ENCODE peak calls at places on chromosomes 11 and 22, in six cellular contexts. One of them, this sample, is unnamed.

GRCh38 chr22:35475545-35475944 is 65.1 kb upstream of the RASD2 start:
- DNase-seq in HepG2: no peak
- DNase-seq in NB4: no peak
- DNase-seq in A549: no peak
- DNase-seq in GM12878: no peak
- DNase-seq in K562: no peak
- DNase-seq in this sample: no peak

GRCh38 chr11:93089474-93090102 is 108.2 kb downstream of the SLC36A4 start:
- DNase-seq in HepG2: peak; percentile 17
- DNase-seq in K562: no peak
- DNase-seq in NB4: peak; percentile 69
- DNase-seq in A549: peak; percentile 1
- DNase-seq in GM12878: no peak
- DNase-seq in this sample: peak; percentile 50

GRCh38 chr22:28032896-28033295 is 113.8 kb upstream of the PITPNB start:
- DNase-seq in K562: no peak
- DNase-seq in HepG2: no peak
- DNase-seq in GM12878: no peak
- DNase-seq in NB4: no peak
- DNase-seq in A549: no peak
- DNase-seq in this sample: peak; percentile 17

GRCh38 chr22:28710112-28710888 is 30.7 kb upstream of the TTC28 start:
- DNase-seq in GM12878: no peak
- DNase-seq in A549: no peak
- DNase-seq in HepG2: peak; percentile 13
- DNase-seq in K562: no peak
- DNase-seq in NB4: no peak
- DNase-seq in this sample: peak; percentile 82

GRCh38 chr11:76680517-76681425 is 10.2 kb upstream of the LRRC32 start:
- DNase-seq in HepG2: peak; percentile 60
- DNase-seq in NB4: peak; percentile 78
- DNase-seq in GM12878: no peak
- DNase-seq in K562: peak; percentile 84
- DNase-seq in A549: peak; percentile 88
- DNase-seq in this sample: peak; percentile 74

GRCh38 chr11:19232910-19233503 is 7.7 kb downstream of the E2F8 start:
- DNase-seq in GM12878: no peak
- DNase-seq in A549: peak; percentile 31
- DNase-seq in HepG2: no peak
- DNase-seq in K562: no peak
- DNase-seq in NB4: no peak
- DNase-seq in this sample: peak; percentile 90

GRCh38 chr11:73221996-73222395 is 3.9 kb downstream of the P2RY2 start:
- DNase-seq in NB4: no peak
- DNase-seq in K562: no peak
- DNase-seq in GM12878: no peak
- DNase-seq in A549: no peak
- DNase-seq in HepG2: no peak
- DNase-seq in this sample: no peak

GRCh38 chr11:14370496-14370895 is 11.5 kb upstream of the RRAS2 start:
- DNase-seq in GM12878: no peak
- DNase-seq in HepG2: no peak
- DNase-seq in NB4: no peak
- DNase-seq in A549: no peak
- DNase-seq in K562: no peak
- DNase-seq in this sample: no peak

GRCh38 chr11:92826136-92826535 is 143.3 kb upstream of the MTNR1B start:
- DNase-seq in GM12878: no peak
- DNase-seq in K562: no peak
- DNase-seq in NB4: no peak
- DNase-seq in HepG2: no peak
- DNase-seq in A549: no peak
- DNase-seq in this sample: no peak

GRCh38 chr11:8186429-8186828 is 17.6 kb upstream of the RIC3 start:
- DNase-seq in GM12878: no peak
- DNase-seq in HepG2: no peak
- DNase-seq in NB4: no peak
- DNase-seq in A549: no peak
- DNase-seq in K562: no peak
- DNase-seq in this sample: no peak

GRCh38 chr11:64529559-64530520 is 61.2 kb upstream of the SLC22A12 start:
- DNase-seq in A549: no peak
- DNase-seq in HepG2: no peak
- DNase-seq in K562: no peak
- DNase-seq in NB4: no peak
- DNase-seq in GM12878: no peak
- DNase-seq in this sample: no peak

GRCh38 chr11:57458060-57458409 is 2.3 kb upstream of the RTN4RL2 start:
- DNase-seq in HepG2: no peak
- DNase-seq in K562: no peak
- DNase-seq in A549: no peak
- DNase-seq in GM12878: no peak
- DNase-seq in NB4: no peak
- DNase-seq in this sample: no peak

GRCh38 chr22:27717094-27717493 is 84.5 kb downstream of the MN1 start:
- DNase-seq in GM12878: no peak
- DNase-seq in NB4: no peak
- DNase-seq in K562: no peak
- DNase-seq in HepG2: no peak
- DNase-seq in A549: no peak
- DNase-seq in this sample: no peak

GRCh38 chr11:6319001-6319878 is 1.1 kb downstream of the CAVIN3 start:
- DNase-seq in HepG2: no peak
- DNase-seq in NB4: no peak
- DNase-seq in GM12878: no peak
- DNase-seq in K562: no peak
- DNase-seq in A549: no peak
- DNase-seq in this sample: peak; percentile 60

GRCh38 chr22:36377022-36377631 is 10.6 kb downstream of the MYH9 start:
- DNase-seq in HepG2: no peak
- DNase-seq in GM12878: no peak
- DNase-seq in NB4: peak; percentile 9
- DNase-seq in A549: no peak
- DNase-seq in K562: no peak
- DNase-seq in this sample: no peak

GRCh38 chr11:130145975-130146776 is 13.4 kb upstream of the ST14 start:
- DNase-seq in NB4: no peak
- DNase-seq in HepG2: peak; percentile 65
- DNase-seq in GM12878: no peak
- DNase-seq in K562: no peak
- DNase-seq in A549: peak; percentile 52
- DNase-seq in this sample: peak; percentile 26
- TF ChIP-seq POLR2A in NB4: no peak
- TF ChIP-seq POLR2A in HepG2: no peak
- TF ChIP-seq POLR2A in GM12878: no peak
- TF ChIP-seq POLR2A in K562: no peak
- TF ChIP-seq POLR2A in A549: no peak
- TF ChIP-seq POLR2A in this sample: no peak

GRCh38 chr11:3660960-3661359 is 10.2 kb downstream of the CHRNA10 start:
- DNase-seq in A549: no peak
- DNase-seq in K562: no peak
- DNase-seq in HepG2: no peak
- DNase-seq in NB4: no peak
- DNase-seq in GM12878: no peak
- DNase-seq in this sample: no peak
- TF ChIP-seq MYC in A549: no peak
- TF ChIP-seq MYC in K562: no peak
- TF ChIP-seq MYC in HepG2: no peak
- TF ChIP-seq MYC in NB4: no peak
- TF ChIP-seq MYC in GM12878: no peak
- TF ChIP-seq MYC in this sample: no peak

GRCh38 chr11:68003846-68004550 is at the start of gene UNC93B1:
- DNase-seq in GM12878: peak; percentile 57
- DNase-seq in K562: peak; percentile 91
- DNase-seq in HepG2: peak; percentile 80
- DNase-seq in NB4: peak; percentile 96
- DNase-seq in A549: no peak
- DNase-seq in this sample: peak; percentile 70
- TF ChIP-seq POLR2A in GM12878: peak; percentile 87
- TF ChIP-seq POLR2A in K562: peak; percentile 50
- TF ChIP-seq POLR2A in HepG2: no peak
- TF ChIP-seq POLR2A in NB4: peak; percentile 53
- TF ChIP-seq POLR2A in A549: peak; percentile 48
- TF ChIP-seq POLR2A in this sample: peak; percentile 53

GRCh38 chr11:9769621-9770020 is 105.7 kb downstream of the SWAP70 start:
- DNase-seq in K562: no peak
- DNase-seq in A549: no peak
- DNase-seq in HepG2: no peak
- DNase-seq in GM12878: no peak
- DNase-seq in NB4: no peak
- DNase-seq in this sample: no peak

GRCh38 chr11:9761441-9761945 is 97.6 kb downstream of the SWAP70 start:
- DNase-seq in HepG2: no peak
- DNase-seq in A549: no peak
- DNase-seq in NB4: no peak
- DNase-seq in GM12878: no peak
- DNase-seq in K562: no peak
- DNase-seq in this sample: no peak

GRCh38 chr11:9763301-9763700 is 99.4 kb downstream of the SWAP70 start:
- DNase-seq in NB4: no peak
- DNase-seq in HepG2: no peak
- DNase-seq in K562: no peak
- DNase-seq in A549: no peak
- DNase-seq in GM12878: no peak
- DNase-seq in this sample: no peak

GRCh38 chr11:9762531-9762930 is 98.7 kb downstream of the SWAP70 start:
- DNase-seq in K562: no peak
- DNase-seq in HepG2: no peak
- DNase-seq in A549: no peak
- DNase-seq in NB4: no peak
- DNase-seq in GM12878: no peak
- DNase-seq in this sample: no peak

DNA sequence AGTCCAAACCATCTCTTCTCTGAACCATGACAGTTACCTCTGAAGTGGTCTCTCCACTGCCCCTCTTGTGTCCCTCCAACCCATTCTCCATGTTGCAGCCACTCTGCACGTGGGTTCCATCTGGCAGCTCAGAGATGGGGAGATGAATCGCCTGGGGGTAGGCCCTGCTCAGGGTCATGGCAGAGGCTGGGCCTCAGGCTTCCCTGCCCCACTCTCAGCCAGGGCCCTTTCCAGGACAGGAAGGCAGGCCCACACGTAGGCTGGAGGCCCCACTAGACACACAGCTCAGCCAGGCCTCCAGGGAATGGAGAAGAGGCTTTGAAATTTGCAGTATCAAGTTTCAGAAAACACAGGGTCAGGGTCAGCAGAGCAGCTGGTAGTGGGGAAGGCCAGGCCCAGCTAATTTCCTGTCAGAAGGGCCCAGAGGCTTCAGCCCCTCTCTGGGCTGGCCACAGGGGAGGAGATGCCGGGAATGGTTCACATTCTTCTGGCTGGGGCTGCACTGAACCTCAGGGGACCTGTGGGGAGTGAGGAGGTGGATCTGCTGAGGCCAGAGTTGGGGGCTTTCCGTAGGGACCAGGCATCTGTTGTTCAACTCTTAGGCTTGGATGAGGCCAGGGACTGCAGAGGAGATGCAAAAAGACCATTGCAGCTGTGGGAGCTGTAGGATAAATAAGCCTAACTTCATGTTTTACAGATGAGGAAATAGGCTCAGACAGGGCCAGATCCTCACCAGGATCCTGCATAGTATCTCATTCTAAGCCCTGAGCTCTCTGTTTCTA is 101.6 kb downstream of the SWAP70 start:
- DNase-seq in GM12878: no peak
- DNase-seq in A549: no peak
- DNase-seq in HepG2: peak; percentile 92
- DNase-seq in NB4: peak; percentile 87
- DNase-seq in K562: no peak
- DNase-seq in this sample: peak; percentile 92
- TF ChIP-seq MYC in GM12878: no peak
- TF ChIP-seq MYC in A549: no peak
- TF ChIP-seq MYC in HepG2: peak; percentile 71
- TF ChIP-seq MYC in NB4: peak; percentile 4
- TF ChIP-seq MYC in K562: no peak
- TF ChIP-seq MYC in this sample: no peak

GRCh38 chr11:27640954-27641353 is 59.3 kb downstream of the BDNF start:
- DNase-seq in GM12878: no peak
- DNase-seq in NB4: no peak
- DNase-seq in HepG2: no peak
- DNase-seq in K562: no peak
- DNase-seq in A549: no peak
- DNase-seq in this sample: no peak

DNA sequence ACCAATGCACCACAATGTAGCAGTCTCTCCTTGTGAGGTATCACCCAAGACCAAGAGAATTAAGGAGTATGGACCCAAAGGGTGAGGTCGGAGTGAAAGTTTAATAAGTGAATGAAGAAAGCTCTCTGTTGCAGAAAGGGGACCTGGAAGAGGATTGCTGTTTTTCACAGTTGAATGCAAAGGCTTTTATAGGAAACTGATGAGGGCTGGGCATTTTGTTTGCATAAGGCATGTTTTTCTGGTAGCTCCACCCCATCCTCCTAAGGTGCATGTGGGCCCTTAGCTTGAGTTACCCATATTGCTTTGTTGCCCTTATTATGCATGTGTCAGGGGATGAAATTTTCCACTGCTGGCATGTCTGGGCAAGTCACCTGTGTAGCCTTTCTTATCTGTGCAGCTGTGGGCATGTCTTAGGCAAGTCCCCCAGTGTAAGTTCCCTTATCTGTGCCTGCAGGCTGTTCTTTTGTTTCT is 64.7 kb downstream of the BDNF start:
- DNase-seq in K562: no peak
- DNase-seq in NB4: no peak
- DNase-seq in GM12878: no peak
- DNase-seq in HepG2: no peak
- DNase-seq in A549: no peak
- DNase-seq in this sample: no peak
- TF ChIP-seq POLR2A in K562: no peak
- TF ChIP-seq POLR2A in NB4: no peak
- TF ChIP-seq POLR2A in GM12878: no peak
- TF ChIP-seq POLR2A in HepG2: no peak
- TF ChIP-seq POLR2A in A549: no peak
- TF ChIP-seq POLR2A in this sample: no peak

GRCh38 chr11:35717520-35717919 is 54.9 kb downstream of the TRIM44 start:
- DNase-seq in A549: no peak
- DNase-seq in HepG2: no peak
- DNase-seq in K562: no peak
- DNase-seq in NB4: no peak
- DNase-seq in GM12878: peak; percentile 36
- DNase-seq in this sample: no peak

GRCh38 chr11:35712533-35712932 is 50.0 kb downstream of the TRIM44 start:
- DNase-seq in A549: no peak
- DNase-seq in GM12878: no peak
- DNase-seq in NB4: no peak
- DNase-seq in HepG2: no peak
- DNase-seq in K562: no peak
- DNase-seq in this sample: no peak

GRCh38 chr11:35717043-35717442 is 54.5 kb downstream of the TRIM44 start:
- DNase-seq in GM12878: no peak
- DNase-seq in NB4: no peak
- DNase-seq in HepG2: no peak
- DNase-seq in K562: no peak
- DNase-seq in A549: no peak
- DNase-seq in this sample: no peak

GRCh38 chr11:35714882-35715612 is 52.5 kb downstream of the TRIM44 start:
- DNase-seq in NB4: no peak
- DNase-seq in A549: no peak
- DNase-seq in HepG2: no peak
- DNase-seq in GM12878: peak; percentile 77
- DNase-seq in K562: no peak
- DNase-seq in this sample: no peak

GRCh38 chr11:35715649-35716048 is 53.1 kb downstream of the TRIM44 start:
- DNase-seq in A549: no peak
- DNase-seq in K562: no peak
- DNase-seq in HepG2: no peak
- DNase-seq in GM12878: no peak
- DNase-seq in NB4: no peak
- DNase-seq in this sample: no peak
- TF ChIP-seq MYC in A549: no peak
- TF ChIP-seq MYC in K562: no peak
- TF ChIP-seq MYC in HepG2: no peak
- TF ChIP-seq MYC in GM12878: no peak
- TF ChIP-seq MYC in NB4: no peak
- TF ChIP-seq MYC in this sample: no peak

This sample was measured in endothelial cell of umbilical vein.